ENCODE peak calls at places on chromosome 11, in six cellular contexts. One of them, this sample, is unnamed.

GRCh38 chr11:127627629-127628462 is 627.3 kb upstream of the KIRREL3 start:
- DNase-seq in HepG2: no peak
- DNase-seq in A549: no peak
- DNase-seq in GM12878: no peak
- DNase-seq in H1: no peak
- DNase-seq in K562: no peak
- DNase-seq in this sample: no peak

GRCh38 chr11:13337986-13338436 is 60.4 kb downstream of the BMAL1 start:
- DNase-seq in HepG2: no peak
- DNase-seq in GM12878: no peak
- DNase-seq in A549: peak; percentile 43
- DNase-seq in H1: no peak
- DNase-seq in K562: no peak
- DNase-seq in this sample: no peak

GRCh38 chr11:27423125-27423524 is 49.5 kb downstream of the LGR4 start:
- DNase-seq in HepG2: no peak
- DNase-seq in A549: no peak
- DNase-seq in H1: no peak
- DNase-seq in K562: no peak
- DNase-seq in GM12878: no peak
- DNase-seq in this sample: no peak

GRCh38 chr11:122732342-122733300 is 77.1 kb downstream of the UBASH3B start:
- DNase-seq in A549: no peak
- DNase-seq in GM12878: no peak
- DNase-seq in H1: no peak
- DNase-seq in HepG2: peak; percentile 43
- DNase-seq in K562: no peak
- DNase-seq in this sample: no peak

GRCh38 chr11:123473941-123474668 is 44.0 kb downstream of the GRAMD1B start:
- DNase-seq in HepG2: no peak
- DNase-seq in K562: no peak
- DNase-seq in H1: no peak
- DNase-seq in A549: peak; percentile 50
- DNase-seq in GM12878: no peak
- DNase-seq in this sample: no peak

GRCh38 chr11:79439893-79440450 is 858 bp downstream of the TENM4 start:
- DNase-seq in HepG2: no peak
- DNase-seq in H1: no peak
- DNase-seq in GM12878: no peak
- DNase-seq in A549: no peak
- DNase-seq in K562: no peak
- DNase-seq in this sample: peak; percentile 76

GRCh38 chr11:110349109-110349996 is 52.9 kb upstream of the RDX start:
- DNase-seq in GM12878: peak; percentile 94
- DNase-seq in HepG2: no peak
- DNase-seq in K562: no peak
- DNase-seq in H1: no peak
- DNase-seq in A549: no peak
- DNase-seq in this sample: no peak

GRCh38 chr11:7572001-7572712 is 58.4 kb downstream of the PPFIBP2 start:
- DNase-seq in A549: peak; percentile 23
- DNase-seq in HepG2: peak; percentile 90
- DNase-seq in H1: no peak
- DNase-seq in GM12878: no peak
- DNase-seq in K562: no peak
- DNase-seq in this sample: peak; percentile 42

GRCh38 chr11:18012314-18012905 is 437 bp downstream of the SERGEF start:
- DNase-seq in GM12878: no peak
- DNase-seq in A549: peak; percentile 18
- DNase-seq in HepG2: peak; percentile 45
- DNase-seq in K562: peak; percentile 62
- DNase-seq in H1: no peak
- DNase-seq in this sample: peak; percentile 57

GRCh38 chr11:90309693-90310092 is 86.8 kb upstream of the CHORDC1 start:
- DNase-seq in K562: no peak
- DNase-seq in A549: no peak
- DNase-seq in HepG2: peak; percentile 9
- DNase-seq in H1: no peak
- DNase-seq in GM12878: no peak
- DNase-seq in this sample: no peak

GRCh38 chr11:133529807-133530500 is 2.3 kb downstream of the OPCML start:
- DNase-seq in GM12878: no peak
- DNase-seq in HepG2: no peak
- DNase-seq in A549: no peak
- DNase-seq in K562: no peak
- DNase-seq in H1: no peak
- DNase-seq in this sample: no peak
- H3K4me3 ChIP-seq in GM12878: no peak overlapping the region
- H3K4me3 ChIP-seq in HepG2: no peak overlapping the region
- H3K4me3 ChIP-seq in A549: no peak overlapping the region
- H3K4me3 ChIP-seq in K562: no peak overlapping the region
- H3K4me3 ChIP-seq in H1: no peak overlapping the region
- H3K4me3 ChIP-seq in this sample: no peak overlapping the region

DNA sequence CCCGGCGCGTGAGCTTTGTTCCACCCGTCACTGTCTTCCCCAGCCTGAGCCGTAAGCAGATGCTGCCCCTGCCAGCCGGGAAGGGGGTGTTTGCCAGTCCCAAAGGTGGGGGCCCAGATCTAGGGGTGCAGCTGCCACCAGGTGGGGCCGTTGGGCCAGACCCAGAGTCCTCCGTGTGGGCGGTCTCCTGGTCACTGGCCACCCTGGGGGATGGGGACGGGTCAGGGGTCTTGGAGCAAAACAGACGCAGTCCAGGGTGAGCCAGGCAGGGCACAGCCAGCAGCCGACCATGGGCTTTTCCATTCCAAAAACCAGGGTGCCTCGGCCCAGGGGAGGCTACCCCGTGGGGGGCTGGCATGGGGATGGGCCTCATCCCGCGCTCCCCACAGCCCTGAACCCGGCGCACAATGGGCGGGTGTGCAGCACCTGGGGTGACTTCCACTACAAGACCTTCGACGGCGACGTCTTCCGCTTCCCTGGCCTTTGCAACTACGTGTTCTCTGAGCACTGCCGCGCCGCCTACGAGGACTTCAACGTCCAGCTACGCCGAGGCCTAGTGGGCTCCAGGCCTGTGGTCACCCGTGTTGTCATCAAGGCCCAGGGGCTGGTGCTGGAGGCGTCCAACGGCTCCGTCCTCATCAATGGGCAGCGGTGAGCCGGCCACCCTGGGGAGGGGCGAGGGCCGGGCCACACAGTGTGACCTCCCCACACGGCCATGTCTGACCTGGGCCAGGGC is 3.5 kb downstream of the MUC5B start:
- DNase-seq in GM12878: no peak
- DNase-seq in H1: no peak
- DNase-seq in A549: no peak
- DNase-seq in K562: no peak
- DNase-seq in HepG2: no peak
- DNase-seq in this sample: peak; percentile 55
- TF ChIP-seq CHD2 in GM12878: no peak
- TF ChIP-seq CHD2 in H1: no peak
- TF ChIP-seq CHD2 in A549: no peak
- TF ChIP-seq CHD2 in K562: no peak
- TF ChIP-seq CHD2 in HepG2: no peak
- TF ChIP-seq CHD2 in this sample: no peak

DNA sequence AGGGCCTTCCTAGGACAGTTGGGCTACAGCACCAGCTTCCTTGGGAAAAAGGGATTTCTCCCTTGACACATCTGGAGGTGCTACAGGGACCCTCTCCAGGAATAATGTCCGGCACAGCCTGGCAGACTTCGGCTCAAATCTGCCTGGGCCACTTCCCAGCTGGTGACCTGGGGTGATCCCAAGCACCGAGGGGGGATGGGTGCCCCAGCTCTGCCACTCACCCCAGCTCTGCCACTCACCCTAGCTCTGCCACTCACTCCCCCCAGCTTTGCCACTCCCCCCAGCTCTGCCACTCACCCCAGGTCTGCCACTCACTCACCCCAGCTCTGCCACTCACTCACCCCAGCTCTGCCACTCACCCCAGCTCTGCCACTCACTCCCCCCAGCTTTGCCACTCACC is 9.9 kb downstream of the OSBPL5 start:
- DNase-seq in GM12878: no peak
- DNase-seq in A549: no peak
- DNase-seq in K562: no peak
- DNase-seq in HepG2: no peak
- DNase-seq in H1: no peak
- DNase-seq in this sample: no peak
- H3K4me3 ChIP-seq in GM12878: no peak overlapping the region
- H3K4me3 ChIP-seq in A549: no peak overlapping the region
- H3K4me3 ChIP-seq in K562: no peak overlapping the region
- H3K4me3 ChIP-seq in HepG2: no peak overlapping the region
- H3K4me3 ChIP-seq in H1: no peak overlapping the region
- H3K4me3 ChIP-seq in this sample: no peak overlapping the region

GRCh38 chr11:12042215-12042676 is 33.8 kb upstream of the DKK3 start:
- DNase-seq in A549: no peak
- DNase-seq in K562: no peak
- DNase-seq in GM12878: no peak
- DNase-seq in HepG2: peak; percentile 54
- DNase-seq in H1: no peak
- DNase-seq in this sample: no peak
- TF ChIP-seq CHD2 in A549: no peak
- TF ChIP-seq CHD2 in K562: no peak
- TF ChIP-seq CHD2 in GM12878: no peak
- TF ChIP-seq CHD2 in HepG2: no peak
- TF ChIP-seq CHD2 in H1: no peak
- TF ChIP-seq CHD2 in this sample: no peak

This sample was measured in SK-N-SH.